ENCODE peak calls at places on chromosomes 2 and 18, in ten cellular contexts. P is activated CD4-positive, alpha-beta T cell treated with anti-CD3 and anti-CD28 coated beads, Interleukin-2, amount 50 U/mL, for 24 hours; G is effector memory CD4-positive, alpha-beta T cell; K is GM04503; W is T1000; Y is vagina; A is memory B cell; F is germinal center; E is Peyer's patch; D is LoVo. I is an unnamed sample.
A peak's percentile ranks its signal among the peaks of the same experiment; 100 is the strongest.

GRCh38 chr2:179790235-179790895 is 71.0 kb downstream of the ZNF385B start:
- DNase-seq in E (no peak), K (no peak), F (no peak), A (no peak), Y (no peak), G (no peak), P (no peak), W (no peak), D (no peak), I (no peak)

GRCh38 chr2:136714452-136714951 is 50.8 kb upstream of the THSD7B start:
- DNase-seq in Y (no peak), G (no peak), K (no peak), W (no peak), P (no peak), D (no peak), E (no peak), A (no peak), F (no peak), I (no peak)

GRCh38 chr2:159110784-159111183 is 142.3 kb downstream of the TANC1 start:
- DNase-seq in K (no peak), A (no peak), D (no peak), E (no peak), G (no peak), P (no peak), F (no peak), Y (no peak), W (no peak), I (no peak)

GRCh38 chr18:66724664-66725356 is 120.9 kb upstream of the CDH19 start:
- DNase-seq in F (no peak), K (no peak), G (no peak), W (no peak), D (peak; percentile 69), Y (no peak), A (no peak), E (no peak), P (no peak), I (peak; percentile 81)

GRCh38 chr2:43086451-43087221 is 139.8 kb downstream of the ZFP36L2 start:
- DNase-seq in D (peak; percentile 51), E (peak; percentile 52), W (peak; percentile 75), A (no peak), F (no peak), K (peak; percentile 99), P (no peak), Y (no peak), G (no peak), I (peak; percentile 50)

GRCh38 chr2:1790996-1791395 is 46.7 kb upstream of the PXDN start:
- DNase-seq in F (no peak), P (no peak), D (no peak), Y (no peak), W (no peak), G (no peak), K (no peak), A (no peak), E (no peak), I (no peak)

GRCh38 chr18:6776193-6776592 is 46.7 kb downstream of the ARHGAP28 start:
- DNase-seq in Y (no peak), F (no peak), E (no peak), A (no peak), W (no peak), P (no peak), D (no peak), G (no peak), K (no peak), I (no peak)

GRCh38 chr2:157460384-157460837 is 16.5 kb upstream of the CYTIP start:
- DNase-seq in Y (no peak), W (no peak), P (no peak), G (no peak), E (no peak), A (no peak), K (no peak), D (peak; percentile 60), F (no peak), I (peak; percentile 24)

GRCh38 chr2:218635719-218636118 is 23.7 kb downstream of the ZNF142 start:
- DNase-seq in F (no peak), K (no peak), E (no peak), W (no peak), Y (no peak), P (no peak), D (no peak), A (no peak), G (no peak), I (no peak)